ENCODE peak calls at places on chromosomes 4 and X, in five cellular contexts. A is NCI-H1105 treated with DMSO at 0.1 percent for 48 hours, M is C1 segment of cervical spinal cord, W is DMS153, I is left colon. B is an unnamed sample.

GRCh38 chr4:158581161-158581560 is 59.5 kb downstream of the RXFP1 start:
- DNase-seq in A (no peak), M (no peak), W (no peak), I (no peak), B (peak)

GRCh38 chrX:108312938-108313337 is 125.3 kb downstream of the COL4A6 start:
- DNase-seq in A (peak), M (no peak), W (peak), I (no peak), B (peak)

GRCh38 chrX:1391707-1392375 is at the start of gene SLC25A6:
- DNase-seq in A (no peak), M (no peak), W (no peak), I (peak), B (peak)

GRCh38 chr4:75512336-75513211 is 1.6 kb downstream of the RCHY1 start:
- DNase-seq in A (no peak), M (no peak), W (no peak), I (no peak), B (peak)

GRCh38 chr4:7342581-7343352 is 92.0 kb downstream of the PSAPL1 start:
- DNase-seq in A (no peak), M (no peak), W (no peak), I (no peak), B (no peak)

GRCh38 chr4:54945838-54946237 is 179.6 kb downstream of the KDR start:
- DNase-seq in A (no peak), M (no peak), W (peak), I (no peak), B (no peak)

GRCh38 chr4:57013529-57014120 is 34.9 kb downstream of the POLR2B start:
- DNase-seq in A (no peak), M (no peak), W (no peak), I (no peak), B (no peak)

GRCh38 chr4:99438578-99438875 is 3.4 kb upstream of the ADH7 start:
- DNase-seq in A (no peak), M (no peak), W (no peak), I (no peak), B (no peak)

GRCh38 chr4:121277194-121278105 is 103.4 kb downstream of the QRFPR start:
- DNase-seq in A (no peak), M (no peak), W (no peak), I (peak), B (no peak)

GRCh38 chrX:107766470-107767140 is 9.0 kb downstream of the TSC22D3 start:
- DNase-seq in A (no peak), M (no peak), W (no peak), I (no peak), B (peak)

GRCh38 chr4:56630876-56631666 is 50.0 kb downstream of the HOPX start:
- DNase-seq in A (no peak), M (no peak), W (no peak), I (no peak), B (peak)

GRCh38 chrX:10121787-10122186 is 35.0 kb upstream of the CLCN4 start:
- DNase-seq in A (no peak), M (no peak), W (no peak), I (no peak), B (no peak)

GRCh38 chr4:84455697-84456096 is 43.4 kb downstream of the NKX6-1 start:
- DNase-seq in A (no peak), M (no peak), W (peak), I (no peak), B (no peak)

GRCh38 chr4:173218411-173219125 is 50.0 kb downstream of the GALNT7 start:
- DNase-seq in A (no peak), M (no peak), W (no peak), I (no peak), B (peak)

GRCh38 chrX:40867352-40867751 is 132.0 kb upstream of the MED14 start:
- DNase-seq in A (no peak), M (no peak), W (no peak), I (no peak), B (peak)

GRCh38 chr4:140982613-140983340 is 150.5 kb downstream of the RNF150 start:
- DNase-seq in A (no peak), M (no peak), W (no peak), I (no peak), B (no peak)

GRCh38 chr4:48909697-48910096 is 3.1 kb upstream of the OCIAD2 start:
- DNase-seq in A (no peak), M (no peak), W (no peak), I (no peak), B (peak)

GRCh38 chr4:119693127-119693526 is 64.5 kb upstream of the PDE5A start:
- DNase-seq in A (no peak), M (no peak), W (no peak), I (no peak), B (peak)

GRCh38 chr4:156113138-156113537 is 159.5 kb upstream of the CTSO start:
- DNase-seq in A (no peak), M (no peak), W (no peak), I (no peak), B (no peak)

GRCh38 chr4:129446074-129446473 is 350.1 kb downstream of the C4orf33 start:
- DNase-seq in A (no peak), M (no peak), W (no peak), I (no peak), B (peak)

GRCh38 chr4:184324939-184325477 is 107.3 kb upstream of the ENPP6 start:
- DNase-seq in A (no peak), M (no peak), W (no peak), I (no peak), B (no peak)

GRCh38 chrX:129953881-129954280 is 28.6 kb upstream of the BCORL1 start:
- DNase-seq in A (no peak), M (no peak), W (no peak), I (no peak), B (no peak)

GRCh38 chr4:121765941-121766538 is 1.1 kb upstream of the SMIM43 start:
- DNase-seq in A (no peak), M (no peak), W (no peak), I (no peak), B (no peak)

GRCh38 chrX:107716045-107716684 is 59.4 kb downstream of the TSC22D3 start:
- DNase-seq in A (peak), M (peak), W (no peak), I (peak), B (peak)

GRCh38 chrX:108323751-108324150 is 114.5 kb downstream of the COL4A6 start:
- DNase-seq in A (no peak), M (no peak), W (no peak), I (no peak), B (no peak)

GRCh38 chr4:3644849-3645627 is 112.8 kb upstream of the LRPAP1 start:
- DNase-seq in A (no peak), M (no peak), W (no peak), I (no peak), B (peak)

GRCh38 chrX:69088171-69088938 is 76.9 kb downstream of the PJA1 start:
- DNase-seq in A (no peak), M (no peak), W (no peak), I (no peak), B (no peak)

GRCh38 chr4:121980643-121981042 is 28.8 kb upstream of the TRPC3 start:
- DNase-seq in A (no peak), M (no peak), W (no peak), I (no peak), B (peak)

GRCh38 chrX:112341598-112341997 is 259.0 kb upstream of the TRPC5 start:
- DNase-seq in A (no peak), M (no peak), W (no peak), I (no peak), B (no peak)

GRCh38 chr4:128249787-128250668 is 37.6 kb downstream of the PGRMC2 start:
- DNase-seq in A (no peak), M (no peak), W (no peak), I (no peak), B (no peak)

GRCh38 chr4:95644417-95644816 is 95.6 kb upstream of the UNC5C start:
- DNase-seq in A (no peak), M (no peak), W (no peak), I (no peak), B (no peak)

GRCh38 chr4:113821851-113822250 is 60.3 kb upstream of the CAMK2D start:
- DNase-seq in A (no peak), M (no peak), W (no peak), I (no peak), B (no peak)

GRCh38 chr4:153731239-153731638 is 28.6 kb downstream of the RNF175 start:
- DNase-seq in A (no peak), M (no peak), W (no peak), I (no peak), B (peak)